ENCODE peak calls at places on chromosomes 7 and 10, in seven cellular contexts. One of them, this sample, is unnamed.

GRCh38 chr7:40354736-40355135 is 219.9 kb downstream of the SUGCT start:
- DNase-seq in HCT116: no peak
- DNase-seq in D721Med: no peak
- DNase-seq in fibroblast of mammary gland: no peak
- DNase-seq in mucosa of descending colon: no peak
- DNase-seq in BE2C: no peak
- DNase-seq in astrocyte of the spinal cord: no peak
- DNase-seq in this sample: no peak

GRCh38 chr10:23442936-23443335 is 4.1 kb downstream of the OTUD1 start:
- DNase-seq in HCT116: no peak
- DNase-seq in D721Med: no peak
- DNase-seq in fibroblast of mammary gland: peak
- DNase-seq in mucosa of descending colon: no peak
- DNase-seq in BE2C: no peak
- DNase-seq in astrocyte of the spinal cord: peak
- DNase-seq in this sample: no peak

GRCh38 chr7:9711259-9711658 is 1262.4 kb upstream of the PHF14 start:
- DNase-seq in HCT116: no peak
- DNase-seq in D721Med: no peak
- DNase-seq in fibroblast of mammary gland: no peak
- DNase-seq in mucosa of descending colon: no peak
- DNase-seq in BE2C: no peak
- DNase-seq in astrocyte of the spinal cord: no peak
- DNase-seq in this sample: no peak

GRCh38 chr7:103009466-103010219 is 65.0 kb downstream of the FBXL13 start:
- DNase-seq in HCT116: no peak
- DNase-seq in D721Med: no peak
- DNase-seq in fibroblast of mammary gland: no peak
- DNase-seq in mucosa of descending colon: peak
- DNase-seq in BE2C: no peak
- DNase-seq in astrocyte of the spinal cord: no peak
- DNase-seq in this sample: no peak

GRCh38 chr7:37281368-37282092 is 167.1 kb downstream of the ELMO1 start:
- DNase-seq in HCT116: no peak
- DNase-seq in D721Med: peak
- DNase-seq in fibroblast of mammary gland: no peak
- DNase-seq in mucosa of descending colon: no peak
- DNase-seq in BE2C: no peak
- DNase-seq in astrocyte of the spinal cord: no peak
- DNase-seq in this sample: no peak

GRCh38 chr10:98673156-98673765 is 226.5 kb upstream of the HPS1 start:
- DNase-seq in HCT116: no peak
- DNase-seq in D721Med: no peak
- DNase-seq in fibroblast of mammary gland: peak
- DNase-seq in mucosa of descending colon: no peak
- DNase-seq in BE2C: no peak
- DNase-seq in astrocyte of the spinal cord: no peak
- DNase-seq in this sample: no peak

GRCh38 chr7:51543801-51544553 is 227.4 kb upstream of the COBL start:
- DNase-seq in HCT116: no peak
- DNase-seq in D721Med: no peak
- DNase-seq in fibroblast of mammary gland: no peak
- DNase-seq in mucosa of descending colon: no peak
- DNase-seq in BE2C: no peak
- DNase-seq in astrocyte of the spinal cord: no peak
- DNase-seq in this sample: no peak

GRCh38 chr7:156616269-156617202 is 24.0 kb upstream of the RNF32 start:
- DNase-seq in HCT116: no peak
- DNase-seq in D721Med: no peak
- DNase-seq in fibroblast of mammary gland: no peak
- DNase-seq in mucosa of descending colon: peak
- DNase-seq in BE2C: no peak
- DNase-seq in astrocyte of the spinal cord: peak
- DNase-seq in this sample: no peak

GRCh38 chr7:10034843-10035556 is 938.7 kb upstream of the PHF14 start:
- DNase-seq in HCT116: no peak
- DNase-seq in D721Med: no peak
- DNase-seq in fibroblast of mammary gland: no peak
- DNase-seq in mucosa of descending colon: no peak
- DNase-seq in BE2C: no peak
- DNase-seq in astrocyte of the spinal cord: no peak
- DNase-seq in this sample: no peak

GRCh38 chr10:92005978-92006377 is 82.4 kb downstream of the BTAF1 start:
- DNase-seq in HCT116: no peak
- DNase-seq in D721Med: no peak
- DNase-seq in fibroblast of mammary gland: no peak
- DNase-seq in mucosa of descending colon: no peak
- DNase-seq in BE2C: no peak
- DNase-seq in astrocyte of the spinal cord: no peak
- DNase-seq in this sample: no peak

GRCh38 chr10:43160067-43160918 is 22.0 kb downstream of the CSGALNACT2 start:
- DNase-seq in HCT116: no peak
- DNase-seq in D721Med: no peak
- DNase-seq in fibroblast of mammary gland: peak
- DNase-seq in mucosa of descending colon: no peak
- DNase-seq in BE2C: no peak
- DNase-seq in astrocyte of the spinal cord: peak
- DNase-seq in this sample: no peak

GRCh38 chr7:79593819-79594218 is 140.4 kb upstream of the MAGI2 start:
- DNase-seq in HCT116: no peak
- DNase-seq in D721Med: no peak
- DNase-seq in fibroblast of mammary gland: peak
- DNase-seq in mucosa of descending colon: peak
- DNase-seq in BE2C: peak
- DNase-seq in astrocyte of the spinal cord: no peak
- DNase-seq in this sample: no peak

GRCh38 chr7:92987543-92987942 is 130.2 kb downstream of the SAMD9 start:
- DNase-seq in HCT116: no peak
- DNase-seq in D721Med: no peak
- DNase-seq in fibroblast of mammary gland: no peak
- DNase-seq in mucosa of descending colon: no peak
- DNase-seq in BE2C: no peak
- DNase-seq in astrocyte of the spinal cord: no peak
- DNase-seq in this sample: no peak

GRCh38 chr10:26721561-26721960 is 24.1 kb downstream of the PDSS1 start:
- DNase-seq in HCT116: no peak
- DNase-seq in D721Med: no peak
- DNase-seq in fibroblast of mammary gland: no peak
- DNase-seq in mucosa of descending colon: no peak
- DNase-seq in BE2C: no peak
- DNase-seq in astrocyte of the spinal cord: no peak
- DNase-seq in this sample: no peak

GRCh38 chr7:121390109-121390508 is 6.0 kb downstream of the FAM3C start:
- DNase-seq in HCT116: no peak
- DNase-seq in D721Med: no peak
- DNase-seq in fibroblast of mammary gland: no peak
- DNase-seq in mucosa of descending colon: no peak
- DNase-seq in BE2C: no peak
- DNase-seq in astrocyte of the spinal cord: no peak
- DNase-seq in this sample: no peak

GRCh38 chr10:71156436-71156835 is 55.9 kb upstream of the UNC5B start:
- DNase-seq in HCT116: no peak
- DNase-seq in D721Med: no peak
- DNase-seq in fibroblast of mammary gland: no peak
- DNase-seq in mucosa of descending colon: no peak
- DNase-seq in BE2C: no peak
- DNase-seq in astrocyte of the spinal cord: no peak
- DNase-seq in this sample: no peak

GRCh38 chr7:111730476-111731300 is 168.4 kb upstream of the IMMP2L start:
- DNase-seq in HCT116: peak
- DNase-seq in D721Med: no peak
- DNase-seq in fibroblast of mammary gland: peak
- DNase-seq in mucosa of descending colon: no peak
- DNase-seq in BE2C: peak
- DNase-seq in astrocyte of the spinal cord: no peak
- DNase-seq in this sample: no peak

GRCh38 chr10:93854985-93855384 is 38.8 kb upstream of the SLC35G1 start:
- DNase-seq in HCT116: no peak
- DNase-seq in D721Med: no peak
- DNase-seq in fibroblast of mammary gland: no peak
- DNase-seq in mucosa of descending colon: no peak
- DNase-seq in BE2C: no peak
- DNase-seq in astrocyte of the spinal cord: no peak
- DNase-seq in this sample: no peak

GRCh38 chr7:148729984-148730733 is 31.5 kb downstream of the CUL1 start:
- DNase-seq in HCT116: no peak
- DNase-seq in D721Med: no peak
- DNase-seq in fibroblast of mammary gland: peak
- DNase-seq in mucosa of descending colon: no peak
- DNase-seq in BE2C: no peak
- DNase-seq in astrocyte of the spinal cord: no peak
- DNase-seq in this sample: no peak

DNA sequence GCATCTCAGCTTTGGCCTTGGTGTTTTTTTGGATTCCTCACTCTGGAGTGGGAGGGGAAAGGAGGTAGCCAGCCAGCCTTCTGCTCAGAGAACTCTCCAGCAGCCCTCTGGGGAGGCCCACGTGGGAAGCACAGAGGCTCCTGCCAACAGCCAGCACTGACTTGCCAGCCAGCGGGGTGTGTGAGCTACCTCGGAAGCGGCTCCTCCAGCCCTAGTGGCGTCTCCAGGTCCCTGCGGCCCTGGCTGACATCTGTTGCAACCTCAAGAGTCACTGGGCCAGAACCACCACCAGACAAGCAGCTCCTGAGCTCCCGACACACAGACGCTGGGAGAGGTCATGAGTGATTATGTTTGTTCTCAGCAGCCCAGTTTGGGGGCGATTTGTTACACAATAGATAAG is 180.2 kb upstream of the FZD8 start:
- DNase-seq in HCT116: no peak
- DNase-seq in D721Med: no peak
- DNase-seq in fibroblast of mammary gland: peak
- DNase-seq in mucosa of descending colon: peak
- DNase-seq in BE2C: peak
- DNase-seq in astrocyte of the spinal cord: peak
- DNase-seq in this sample: no peak
- TF ChIP-seq CTCF in HCT116: no peak
- TF ChIP-seq CTCF in D721Med: no peak
- TF ChIP-seq CTCF in fibroblast of mammary gland: peak
- TF ChIP-seq CTCF in mucosa of descending colon: no peak
- TF ChIP-seq CTCF in BE2C: peak
- TF ChIP-seq CTCF in astrocyte of the spinal cord: peak
- TF ChIP-seq CTCF in this sample: no peak

GRCh38 chr7:124171068-124171467 is 138.2 kb upstream of the TMEM229A start:
- DNase-seq in HCT116: peak
- DNase-seq in D721Med: no peak
- DNase-seq in fibroblast of mammary gland: no peak
- DNase-seq in mucosa of descending colon: peak
- DNase-seq in BE2C: peak
- DNase-seq in astrocyte of the spinal cord: peak
- DNase-seq in this sample: no peak
- TF ChIP-seq CTCF in HCT116: peak
- TF ChIP-seq CTCF in D721Med: peak
- TF ChIP-seq CTCF in fibroblast of mammary gland: no peak
- TF ChIP-seq CTCF in mucosa of descending colon: no peak
- TF ChIP-seq CTCF in BE2C: peak
- TF ChIP-seq CTCF in astrocyte of the spinal cord: peak
- TF ChIP-seq CTCF in this sample: no peak

DNA sequence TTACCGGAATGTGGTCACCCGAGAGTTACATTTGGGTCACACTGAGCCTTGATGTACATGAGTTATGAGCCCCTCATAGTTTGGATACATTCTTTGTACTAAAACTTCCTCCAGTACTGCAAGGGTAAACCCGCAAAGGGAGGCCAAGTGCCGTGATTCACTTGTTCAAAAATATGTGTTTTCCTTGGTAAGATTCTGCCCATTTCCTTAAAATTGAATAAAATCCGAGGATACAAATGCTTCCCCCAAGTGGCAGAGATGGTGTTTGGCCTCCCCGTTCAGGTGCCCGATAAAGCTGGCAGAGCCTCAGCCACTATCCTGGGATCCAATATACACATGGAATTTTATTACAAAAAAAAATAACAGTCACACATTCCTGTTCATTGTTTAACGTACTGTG is 268.3 kb downstream of the DIP2C start:
- DNase-seq in HCT116: no peak
- DNase-seq in D721Med: no peak
- DNase-seq in fibroblast of mammary gland: peak
- DNase-seq in mucosa of descending colon: no peak
- DNase-seq in BE2C: no peak
- DNase-seq in astrocyte of the spinal cord: no peak
- DNase-seq in this sample: no peak
- TF ChIP-seq CTCF in HCT116: no peak
- TF ChIP-seq CTCF in D721Med: no peak
- TF ChIP-seq CTCF in fibroblast of mammary gland: no peak
- TF ChIP-seq CTCF in mucosa of descending colon: no peak
- TF ChIP-seq CTCF in BE2C: no peak
- TF ChIP-seq CTCF in astrocyte of the spinal cord: no peak
- TF ChIP-seq CTCF in this sample: no peak

GRCh38 chr10:77925410-77925794 is 1.2 kb downstream of the DLG5 start:
- DNase-seq in HCT116: no peak
- DNase-seq in D721Med: no peak
- DNase-seq in fibroblast of mammary gland: peak
- DNase-seq in mucosa of descending colon: peak
- DNase-seq in BE2C: no peak
- DNase-seq in astrocyte of the spinal cord: peak
- DNase-seq in this sample: no peak

GRCh38 chr10:77926566-77927342 is at the start of gene DLG5:
- DNase-seq in HCT116: no peak
- DNase-seq in D721Med: no peak
- DNase-seq in fibroblast of mammary gland: peak
- DNase-seq in mucosa of descending colon: peak
- DNase-seq in BE2C: peak
- DNase-seq in astrocyte of the spinal cord: peak
- DNase-seq in this sample: no peak

GRCh38 chr10:77927343-77928256 is 1.0 kb upstream of the DLG5 start:
- DNase-seq in HCT116: no peak
- DNase-seq in D721Med: no peak
- DNase-seq in fibroblast of mammary gland: no peak
- DNase-seq in mucosa of descending colon: no peak
- DNase-seq in BE2C: no peak
- DNase-seq in astrocyte of the spinal cord: no peak
- DNase-seq in this sample: no peak

GRCh38 chr10:77922551-77923179 is 3.9 kb downstream of the DLG5 start:
- DNase-seq in HCT116: no peak
- DNase-seq in D721Med: no peak
- DNase-seq in fibroblast of mammary gland: no peak
- DNase-seq in mucosa of descending colon: no peak
- DNase-seq in BE2C: no peak
- DNase-seq in astrocyte of the spinal cord: no peak
- DNase-seq in this sample: no peak

DNA sequence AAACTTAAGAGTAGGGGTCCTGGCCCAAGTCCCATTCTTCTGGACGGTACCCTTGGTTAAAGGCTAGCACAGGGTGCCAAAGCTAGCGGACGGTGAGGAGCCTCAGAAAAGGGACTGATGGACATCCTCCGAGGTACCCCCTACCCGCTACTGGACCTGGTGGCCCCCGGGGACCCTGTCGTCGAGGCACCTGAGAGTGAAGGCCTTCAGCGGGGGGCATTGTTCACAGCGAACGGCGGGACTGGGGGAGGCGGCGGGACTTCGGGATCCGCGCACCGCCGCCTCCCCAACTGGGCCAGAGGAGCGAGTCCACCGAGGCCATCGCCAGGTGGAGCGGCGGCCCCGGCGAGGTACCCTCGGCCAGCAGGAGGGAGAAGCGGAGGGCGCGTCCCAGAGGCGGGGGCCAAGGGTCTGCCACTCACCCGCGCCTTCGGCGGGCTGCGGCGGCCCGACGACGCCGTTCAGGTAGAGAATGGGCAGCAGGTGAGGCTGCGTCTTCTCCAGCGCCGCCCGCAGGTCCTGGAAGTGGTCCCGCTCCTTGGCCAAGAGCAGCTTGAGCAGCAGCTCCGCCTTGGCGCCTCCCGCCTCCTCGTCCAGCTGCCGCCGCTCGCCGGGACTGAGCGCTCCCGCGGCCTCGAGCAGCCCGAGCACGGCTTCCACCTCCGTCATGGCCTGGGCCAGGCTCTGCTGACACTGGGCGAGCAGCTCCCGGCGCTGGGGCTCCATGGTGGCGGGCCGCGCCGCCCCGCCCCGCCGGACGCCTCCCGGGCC is 575 bp downstream of the DLG5 start:
- DNase-seq in HCT116: no peak
- DNase-seq in D721Med: no peak
- DNase-seq in fibroblast of mammary gland: peak
- DNase-seq in mucosa of descending colon: peak
- DNase-seq in BE2C: peak
- DNase-seq in astrocyte of the spinal cord: peak
- DNase-seq in this sample: peak
- TF ChIP-seq CTCF in HCT116: no peak
- TF ChIP-seq CTCF in D721Med: no peak
- TF ChIP-seq CTCF in fibroblast of mammary gland: no peak
- TF ChIP-seq CTCF in mucosa of descending colon: no peak
- TF ChIP-seq CTCF in BE2C: no peak
- TF ChIP-seq CTCF in astrocyte of the spinal cord: peak
- TF ChIP-seq CTCF in this sample: no peak

This sample was measured in activated B cell treated with CpG ODN at 0.5 μM for 24 hours.